ENCODE peak calls at places on chromosomes 13 and 19, in four cellular contexts. L is GM12878, Q is HepG2, R is K562. Z is an unnamed sample.

GRCh38 chr19:8305798-8306197 is 2.4 kb downstream of the CD320 start:
- DNase-seq in L (no peak), R (peak; percentile 2), Q (no peak), Z (no peak)

GRCh38 chr13:46593403-46593802 is 40.4 kb downstream of the LRCH1 start:
- DNase-seq in L (no peak), Q (no peak), R (no peak), Z (no peak)

GRCh38 chr13:99985886-99986527 is 4.4 kb downstream of the ZIC2 start:
- DNase-seq in Q (no peak), R (no peak), L (no peak), Z (no peak)

GRCh38 chr13:84455143-84455905 is 573.0 kb upstream of the SLITRK1 start:
- DNase-seq in Q (peak; percentile 4), L (no peak), R (no peak), Z (no peak)

GRCh38 chr13:80239571-80240255 is 101.2 kb downstream of the SPRY2 start:
- DNase-seq in L (no peak), R (no peak), Q (no peak), Z (no peak)

GRCh38 chr19:20664917-20665781 is 3.8 kb upstream of the ZNF626 start:
- DNase-seq in R (no peak), Q (peak; percentile 22), L (no peak), Z (no peak)

GRCh38 chr13:23467048-23467931 is 33.8 kb upstream of the SACS start:
- DNase-seq in L (no peak), R (no peak), Q (no peak), Z (no peak)

GRCh38 chr13:91286317-91286716 is 61.2 kb upstream of the MIR17HG start:
- DNase-seq in R (no peak), Q (no peak), L (no peak), Z (no peak)

GRCh38 chr19:58572026-58572817 is 913 bp downstream of the MZF1 start:
- DNase-seq in Q (no peak), R (no peak), L (no peak), Z (no peak)

GRCh38 chr13:59441596-59442280 is 722.0 kb downstream of the DIAPH3 start:
- DNase-seq in R (no peak), Q (no peak), L (no peak), Z (no peak)

GRCh38 chr19:3284759-3285646 is 60.5 kb downstream of the CELF5 start:
- DNase-seq in Q (peak; percentile 87), L (no peak), R (peak; percentile 97), Z (peak; percentile 96)

GRCh38 chr13:114049026-114049425 is 75.2 kb upstream of the C13orf46 start:
- DNase-seq in L (no peak), Q (no peak), R (no peak), Z (no peak)

GRCh38 chr19:33132021-33132420 is at the start of gene WDR88:
- DNase-seq in R (no peak), Q (no peak), L (no peak), Z (no peak)

GRCh38 chr13:24075137-24075975 is 85.2 kb upstream of the SPATA13 start:
- DNase-seq in Q (peak; percentile 16), L (no peak), R (no peak), Z (no peak)

GRCh38 chr13:71902676-71903075 is 35.7 kb upstream of the DACH1 start:
- DNase-seq in Q (no peak), R (no peak), L (no peak), Z (no peak)

GRCh38 chr19:46787331-46788100 is 878 bp downstream of the SLC1A5 start:
- DNase-seq in L (no peak), Q (peak; percentile 54), R (peak; percentile 51), Z (no peak)

GRCh38 chr13:112905990-112906641 is 62.9 kb upstream of the MCF2L start:
- DNase-seq in R (no peak), L (no peak), Q (peak; percentile 66), Z (no peak)

GRCh38 chr13:24694907-24695306 is 14.7 kb downstream of the ATP12A start:
- DNase-seq in R (no peak), L (no peak), Q (no peak), Z (no peak)

GRCh38 chr13:91323349-91323748 is 24.1 kb upstream of the MIR17HG start:
- DNase-seq in R (no peak), Q (no peak), L (no peak), Z (no peak)

GRCh38 chr13:23634897-23635296 is 64.7 kb downstream of the TNFRSF19 start:
- DNase-seq in L (no peak), R (no peak), Q (no peak), Z (no peak)

DNA sequence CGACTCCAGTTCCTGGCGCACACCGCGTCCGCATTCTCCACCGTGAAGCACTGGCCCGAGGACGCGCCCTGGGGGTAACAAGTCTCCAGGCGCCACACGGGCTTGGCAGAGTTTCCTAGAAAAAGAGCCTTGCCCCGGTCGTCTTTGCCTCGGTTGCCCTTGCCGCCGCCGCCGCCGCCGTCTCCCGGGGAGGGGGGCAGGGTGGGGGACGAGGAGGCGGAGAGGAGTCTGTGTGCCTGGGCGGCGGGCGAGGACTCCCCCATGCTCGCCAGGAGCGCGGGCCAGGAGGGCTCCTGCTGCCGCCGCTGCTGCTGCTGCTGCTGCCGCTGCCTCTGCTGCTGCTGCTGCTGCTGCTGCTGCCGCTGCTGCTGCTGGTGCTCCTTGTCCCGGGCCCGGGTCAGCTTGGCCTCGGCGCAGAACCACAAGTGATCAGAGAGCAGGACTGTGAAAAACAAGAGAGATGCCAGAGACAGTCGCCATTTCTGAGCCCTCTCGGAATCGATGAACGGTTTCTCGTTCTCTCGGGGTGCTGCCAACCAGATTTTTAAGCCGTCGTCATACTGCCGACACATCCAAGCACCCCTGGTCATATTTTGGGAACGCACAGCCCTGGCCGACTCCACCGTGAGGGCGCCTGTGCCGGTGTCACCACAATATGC is 349.2 kb downstream of the LIG4 start:
- DNase-seq in Q (no peak), R (peak; percentile 65), L (no peak), Z (no peak)
- TF ChIP-seq REST in Q (no peak), R (no peak), L (no peak), Z (no peak)

DNA sequence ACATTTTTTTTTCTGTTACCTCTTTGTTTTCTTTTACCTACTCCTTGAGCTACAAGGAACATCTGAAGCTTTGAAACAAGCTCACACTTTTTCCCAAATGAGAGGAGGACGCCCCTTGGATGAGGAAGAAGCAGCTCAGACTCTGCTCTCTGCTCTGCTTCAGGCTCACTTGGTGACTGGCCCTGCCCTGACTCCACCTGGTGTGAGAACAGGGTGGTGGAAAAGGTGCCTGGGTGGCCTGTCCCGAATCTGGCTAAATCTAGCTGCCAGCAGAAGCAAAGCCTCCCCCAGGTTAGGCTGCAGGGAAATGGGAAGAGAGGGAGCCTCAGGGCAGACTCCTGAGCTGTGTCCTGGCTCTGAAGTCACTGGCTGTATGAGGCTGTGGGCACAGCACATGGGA is 68.0 kb upstream of the CEACAM8 start:
- DNase-seq in R (no peak), L (no peak), Q (no peak), Z (peak; percentile 1)
- TF ChIP-seq ATF3 in R (no peak), L (no peak), Q (no peak), Z (no peak)

GRCh38 chr19:35644206-35644986 is 2.9 kb downstream of the ETV2 start:
- DNase-seq in R (peak; percentile 97), L (peak; percentile 74), Q (peak; percentile 90), Z (peak; percentile 93)
- TF ChIP-seq REST in R (peak; percentile 15), L (peak; percentile 62), Q (peak; percentile 13), Z (no peak)

GRCh38 chr13:110625771-110626321 is 10.5 kb downstream of the NAXD start:
- DNase-seq in R (no peak), Q (no peak), L (no peak), Z (no peak)
- TF ChIP-seq ATF3 in R (no peak), Q (no peak), L (no peak), Z (no peak)

GRCh38 chr13:44703371-44703770 is 127.2 kb upstream of the TSC22D1 start:
- DNase-seq in L (no peak), R (no peak), Q (no peak), Z (no peak)
- TF ChIP-seq REST in L (no peak), R (no peak), Q (no peak), Z (no peak)

GRCh38 chr19:1756264-1756663 is 3.0 kb downstream of the ONECUT3 start:
- DNase-seq in R (no peak), Q (no peak), L (no peak), Z (no peak)

GRCh38 chr19:1758959-1759903 is 5.9 kb downstream of the ONECUT3 start:
- DNase-seq in L (no peak), R (no peak), Q (no peak), Z (no peak)

GRCh38 chr19:1756705-1757445 is 3.6 kb downstream of the ONECUT3 start:
- DNase-seq in Q (no peak), L (no peak), R (no peak), Z (no peak)

GRCh38 chr19:1758231-1758577 is 4.9 kb downstream of the ONECUT3 start:
- DNase-seq in R (no peak), L (no peak), Q (no peak), Z (no peak)

GRCh38 chr19:1757468-1758230 is 4.3 kb downstream of the ONECUT3 start:
- DNase-seq in R (no peak), Q (no peak), L (no peak), Z (no peak)
- TF ChIP-seq ATF3 in R (no peak), Q (no peak), L (no peak), Z (no peak)

DNA sequence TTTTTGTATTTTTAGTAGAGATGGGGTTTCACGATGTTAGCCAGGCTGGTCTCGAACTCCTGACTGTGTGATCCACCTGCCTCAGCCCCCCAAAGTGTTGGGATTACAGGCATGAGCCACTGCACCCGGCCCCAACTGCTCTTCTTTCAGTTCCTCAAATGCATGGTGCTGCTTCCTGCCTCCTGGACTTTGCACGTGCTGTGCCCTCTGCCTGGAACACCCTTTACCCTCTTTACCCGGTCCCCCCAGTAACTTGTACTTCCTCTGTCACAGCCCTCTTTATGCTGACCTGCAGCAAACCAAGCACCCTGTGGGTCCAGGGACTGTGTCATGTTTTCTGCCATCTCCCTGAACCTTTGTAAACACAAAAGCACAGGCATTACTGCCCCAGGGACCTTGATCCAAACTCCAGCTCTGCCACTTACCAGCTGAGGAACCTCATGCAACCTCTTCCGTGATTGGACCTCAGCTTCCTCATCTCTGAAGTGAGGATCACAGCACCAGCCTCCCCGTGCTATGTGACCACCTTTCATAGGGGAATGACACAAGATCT is 3.8 kb downstream of the BLVRB start:
- DNase-seq in Q (peak; percentile 59), L (peak; percentile 61), R (no peak), Z (no peak)
- TF ChIP-seq REST in Q (no peak), L (no peak), R (no peak), Z (no peak)

DNA sequence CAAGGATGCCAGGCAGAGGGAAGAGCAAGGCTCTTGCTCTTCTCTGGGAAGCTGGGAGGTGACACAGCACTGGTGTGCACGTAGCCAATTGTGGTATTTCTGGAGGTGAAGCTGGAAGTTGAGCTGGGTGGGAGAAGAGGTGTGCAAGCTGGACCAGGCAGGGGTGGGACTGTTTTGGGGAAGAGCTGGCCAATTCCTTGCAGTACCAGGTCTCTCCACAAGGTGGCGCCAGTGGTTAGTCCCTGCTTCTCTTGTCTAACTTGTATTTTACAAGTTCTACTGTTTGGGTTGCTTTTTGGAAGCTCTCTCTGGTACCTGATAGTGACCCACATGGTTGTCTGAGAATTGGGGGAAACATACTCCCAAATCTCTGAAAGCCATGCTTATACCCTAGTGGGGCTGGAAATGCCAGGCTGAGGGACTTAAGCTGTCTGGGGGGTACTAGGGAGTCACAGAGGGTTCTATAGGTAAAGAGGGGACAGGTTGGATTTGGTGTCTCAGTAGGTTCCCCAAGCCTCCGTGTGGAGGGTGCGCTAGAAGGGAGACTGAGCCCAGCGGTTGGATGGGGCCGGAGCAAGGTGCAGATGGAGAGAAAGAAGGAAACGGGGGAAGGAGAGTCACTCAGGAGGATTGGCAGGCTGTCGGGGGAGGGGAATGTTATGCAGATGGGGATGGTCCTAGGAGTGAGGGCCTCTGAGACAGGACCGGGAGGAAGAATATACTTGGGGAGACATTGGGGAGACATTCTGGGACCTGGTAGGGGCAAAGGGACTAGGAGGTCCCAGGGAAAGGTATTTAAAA is 3.0 kb downstream of the HPN start:
- DNase-seq in R (peak; percentile 77), Q (peak; percentile 28), L (no peak), Z (no peak)
- TF ChIP-seq ATF3 in R (no peak), Q (no peak), L (no peak), Z (no peak)